ENCODE peak calls at places on chromosome 3, in four cellular contexts. I is K562, J is endothelial cell of umbilical vein, A is GM12878. G is an unnamed sample.

GRCh38 chr3:111859974-111860859 is 1.2 kb downstream of the PHLDB2 start:
- DNase-seq in I (peak), J (peak), A (peak), G (peak)

GRCh38 chr3:16300881-16301359 is 35.9 kb downstream of the OXNAD1 start:
- DNase-seq in I (no peak), J (no peak), A (peak), G (no peak)

GRCh38 chr3:24843955-24844354 is 349.3 kb upstream of the THRB start:
- DNase-seq in I (no peak), J (no peak), A (no peak), G (no peak)

GRCh38 chr3:188322135-188322892 is 168.4 kb downstream of the LPP start:
- DNase-seq in I (no peak), J (no peak), A (no peak), G (no peak)

GRCh38 chr3:57393957-57394356 is 101.5 kb upstream of the ASB14 start:
- DNase-seq in I (no peak), J (no peak), A (no peak), G (no peak)

GRCh38 chr3:30302027-30302426 is 304.4 kb upstream of the TGFBR2 start:
- DNase-seq in I (no peak), J (no peak), A (no peak), G (peak)

GRCh38 chr3:107627962-107628542 is 105.3 kb downstream of the BBX start:
- DNase-seq in I (no peak), J (peak), A (no peak), G (no peak)

GRCh38 chr3:15443826-15444524 is 16.6 kb downstream of the EAF1 start:
- DNase-seq in I (no peak), J (no peak), A (no peak), G (peak)

GRCh38 chr3:100335137-100335833 is 728 bp downstream of the NIT2 start:
- DNase-seq in I (peak), J (peak), A (no peak), G (no peak)

GRCh38 chr3:161349529-161350278 is 21.6 kb downstream of the SPTSSB start:
- DNase-seq in I (no peak), J (no peak), A (no peak), G (peak)

GRCh38 chr3:122003596-122003995 is 18.5 kb downstream of the ILDR1 start:
- DNase-seq in I (no peak), J (no peak), A (no peak), G (no peak)

GRCh38 chr3:128317698-128318231 is 148.9 kb downstream of the DNAJB8 start:
- DNase-seq in I (no peak), J (no peak), A (no peak), G (no peak)

GRCh38 chr3:13748500-13748899 is 131.4 kb downstream of the WNT7A start:
- DNase-seq in I (no peak), J (no peak), A (no peak), G (no peak)

GRCh38 chr3:173892547-173892946 is 495.0 kb downstream of the NLGN1 start:
- DNase-seq in I (no peak), J (peak), A (no peak), G (no peak)

GRCh38 chr3:195319060-195319459 is 48.1 kb upstream of the XXYLT1 start:
- DNase-seq in I (no peak), J (no peak), A (no peak), G (no peak)

GRCh38 chr3:70597312-70597711 is 284.9 kb upstream of the MDFIC2 start:
- DNase-seq in I (no peak), J (no peak), A (no peak), G (no peak)

GRCh38 chr3:193620055-193620454 is 27.0 kb downstream of the OPA1 start:
- DNase-seq in I (no peak), J (no peak), A (no peak), G (no peak)

GRCh38 chr3:182235504-182235903 is 523.8 kb downstream of the SOX2 start:
- DNase-seq in I (no peak), J (no peak), A (no peak), G (no peak)

GRCh38 chr3:18648163-18648562 is 223.0 kb upstream of the SATB1 start:
- DNase-seq in I (no peak), J (no peak), A (no peak), G (no peak)

GRCh38 chr3:41338276-41338675 is 139.0 kb downstream of the CTNNB1 start:
- DNase-seq in I (no peak), J (no peak), A (no peak), G (peak)

GRCh38 chr3:131917006-131917405 is 117.8 kb downstream of the CPNE4 start:
- DNase-seq in I (no peak), J (no peak), A (no peak), G (no peak)

GRCh38 chr3:63966871-63967270 is 54.7 kb upstream of the SCAANT1 start:
- DNase-seq in I (no peak), J (no peak), A (no peak), G (no peak)

GRCh38 chr3:86993704-86994103 is 2.8 kb upstream of the VGLL3 start:
- DNase-seq in I (no peak), J (peak), A (no peak), G (peak)

GRCh38 chr3:37221407-37221806 is 47.0 kb upstream of the LRRFIP2 start:
- DNase-seq in I (no peak), J (peak), A (no peak), G (peak)

GRCh38 chr3:128794067-128794768 is 68.2 kb downstream of the RAB7A start:
- DNase-seq in I (peak), J (peak), A (no peak), G (peak)

GRCh38 chr3:13785351-13785750 is 94.5 kb downstream of the WNT7A start:
- DNase-seq in I (no peak), J (no peak), A (no peak), G (no peak)

GRCh38 chr3:17942856-17943255 is 200.4 kb upstream of the TBC1D5 start:
- DNase-seq in I (no peak), J (no peak), A (no peak), G (no peak)

GRCh38 chr3:24242012-24242698 is 252.5 kb downstream of the THRB start:
- DNase-seq in I (no peak), J (peak), A (no peak), G (peak)

GRCh38 chr3:170007031-170007663 is 30.6 kb upstream of the GPR160 start:
- DNase-seq in I (no peak), J (peak), A (peak), G (peak)

GRCh38 chr3:10935028-10935427 is 57.5 kb upstream of the SLC6A1 start:
- DNase-seq in I (no peak), J (no peak), A (no peak), G (no peak)

GRCh38 chr3:163362154-163362553 is 1716.1 kb downstream of the SI start:
- DNase-seq in I (no peak), J (no peak), A (no peak), G (no peak)

GRCh38 chr3:39144095-39144747 is 9.2 kb downstream of the CSRNP1 start:
- DNase-seq in I (no peak), J (no peak), A (no peak), G (no peak)

GRCh38 chr3:42556089-42556632 is 25.6 kb downstream of the SEC22C start:
- DNase-seq in I (no peak), J (no peak), A (no peak), G (no peak)

GRCh38 chr3:31847760-31848159 is 133.3 kb downstream of the OSBPL10 start:
- DNase-seq in I (no peak), J (no peak), A (no peak), G (no peak)

GRCh38 chr3:184786271-184787010 is 25.5 kb upstream of the VPS8 start:
- DNase-seq in I (no peak), J (no peak), A (no peak), G (peak)

GRCh38 chr3:146155022-146155421 is 6.0 kb downstream of the PLOD2 start:
- DNase-seq in I (no peak), J (no peak), A (no peak), G (no peak)

GRCh38 chr3:14524311-14524711 is 15.8 kb downstream of the GRIP2 start:
- DNase-seq in I (no peak), J (no peak), A (no peak), G (no peak)

GRCh38 chr3:51955175-51955892 is at the start of gene GPR62:
- DNase-seq in I (no peak), J (no peak), A (no peak), G (no peak)
- TF ChIP-seq FOS in I (no peak), J (no peak), A (no peak), G (no peak)

GRCh38 chr3:144407290-144407689 is 435.7 kb downstream of the DIPK2A start:
- DNase-seq in I (no peak), J (no peak), A (no peak), G (no peak)

GRCh38 chr3:144403040-144403457 is 431.4 kb downstream of the DIPK2A start:
- DNase-seq in I (no peak), J (no peak), A (no peak), G (no peak)
- TF ChIP-seq FOS in I (no peak), J (no peak), A (no peak), G (no peak)

DNA sequence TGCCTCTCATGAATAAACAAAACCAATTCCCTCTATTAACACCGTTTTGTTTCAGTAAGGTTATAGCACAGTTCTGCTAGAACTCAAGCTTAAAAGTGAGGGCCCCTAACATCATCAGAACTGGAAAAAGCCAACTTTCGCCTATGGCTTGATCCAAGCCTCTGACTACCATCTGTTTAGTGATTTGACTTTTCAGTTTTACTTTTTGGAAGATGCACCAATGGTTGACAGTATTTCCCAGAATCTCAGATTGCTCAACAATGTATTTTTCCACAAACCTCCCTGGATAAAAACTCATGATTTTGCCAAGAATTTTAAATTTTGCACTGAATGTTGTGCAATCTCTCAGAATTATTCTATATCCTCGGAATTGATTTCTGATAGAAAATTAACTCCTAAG is 190.8 kb downstream of the LSAMP start:
- DNase-seq in I (no peak), J (no peak), A (no peak), G (no peak)
- TF ChIP-seq FOS in I (no peak), J (no peak), A (no peak), G (no peak)

DNA sequence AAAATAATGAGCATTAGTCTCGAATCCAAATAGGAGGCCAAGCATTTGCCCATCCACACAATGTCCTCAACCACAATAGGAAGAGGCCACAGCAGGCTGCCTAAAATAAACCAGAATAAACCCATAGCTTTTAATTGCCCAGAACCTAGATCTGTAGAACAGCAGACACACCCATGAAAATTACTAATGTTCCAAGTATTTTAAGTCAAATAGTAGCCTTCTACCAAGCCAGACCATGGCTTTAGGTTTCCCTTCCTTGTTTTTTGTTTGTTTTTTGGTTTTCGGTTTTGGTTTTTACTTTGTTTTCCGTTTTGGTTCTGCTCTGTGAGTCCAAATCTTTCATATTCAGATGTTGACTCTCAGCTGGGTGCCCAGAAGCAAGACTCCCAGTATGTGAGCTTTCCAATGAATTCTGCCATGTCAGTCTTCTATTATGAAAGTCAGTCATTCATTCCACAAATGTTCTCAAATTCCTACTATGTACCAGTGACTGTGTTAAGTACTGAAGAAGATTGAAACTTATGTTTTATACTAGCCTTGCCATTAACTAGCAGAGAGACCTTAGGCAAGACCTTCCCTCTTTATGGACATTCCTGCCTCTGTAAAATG is 57.8 kb upstream of the BOC start:
- DNase-seq in I (no peak), J (no peak), A (peak), G (no peak)
- TF ChIP-seq FOS in I (no peak), J (no peak), A (no peak), G (no peak)